ENCODE peak calls at places on chromosomes 12 and 14, in eight cellular contexts. W is NCI-H1105; N is stimulated activated CD4-positive, alpha-beta T cell treated with anti-CD3 and anti-CD28 coated beads, Interleukin-4, amount 100 ng/mL, for 48 hours; E is COR-L47; Z is activated naive CD4-positive, alpha-beta T cell; H is Calu3; A is T follicular helper cell; G is gastrocnemius medialis. R is an unnamed sample.

GRCh38 chr14:103894034-103894722 is 34.1 kb upstream of the TDRD9 start:
- DNase-seq in W (no peak), N (no peak), E (no peak), Z (no peak), H (no peak), A (no peak), G (no peak), R (no peak)

GRCh38 chr12:50275545-50275944 is 7.8 kb downstream of the LIMA1 start:
- DNase-seq in W (no peak), N (no peak), E (no peak), Z (no peak), H (peak; percentile 51), A (no peak), G (no peak), R (no peak)

GRCh38 chr14:77023001-77023996 is 5.2 kb downstream of the IRF2BPL start:
- DNase-seq in W (peak; percentile 35), N (no peak), E (peak; percentile 64), Z (no peak), H (peak; percentile 68), A (no peak), G (no peak), R (peak; percentile 92)

GRCh38 chr14:23653046-23653445 is 16.9 kb downstream of the DHRS2 start:
- DNase-seq in W (no peak), N (no peak), E (no peak), Z (no peak), H (no peak), A (no peak), G (no peak), R (no peak)

GRCh38 chr12:15819644-15820437 is 30.7 kb upstream of the EPS8 start:
- DNase-seq in W (no peak), N (no peak), E (no peak), Z (no peak), H (no peak), A (no peak), G (no peak), R (peak; percentile 39)

GRCh38 chr12:108567974-108568652 is 5.7 kb downstream of the ISCU start:
- DNase-seq in W (no peak), N (no peak), E (no peak), Z (no peak), H (no peak), A (no peak), G (no peak), R (no peak)

GRCh38 chr14:92625213-92625612 is 111.6 kb downstream of the RIN3 start:
- DNase-seq in W (no peak), N (no peak), E (no peak), Z (no peak), H (no peak), A (no peak), G (no peak), R (no peak)

GRCh38 chr14:66140213-66140918 is 345.8 kb upstream of the CCDC196 start:
- DNase-seq in W (no peak), N (no peak), E (no peak), Z (no peak), H (no peak), A (no peak), G (no peak), R (no peak)

GRCh38 chr12:124379938-124380754 is 85.3 kb downstream of the RFLNA start:
- DNase-seq in W (no peak), N (no peak), E (no peak), Z (no peak), H (no peak), A (no peak), G (no peak), R (no peak)

GRCh38 chr12:26746315-26746714 is 86.7 kb downstream of the ITPR2 start:
- DNase-seq in W (no peak), N (no peak), E (no peak), Z (no peak), H (no peak), A (no peak), G (no peak), R (no peak)